ENCODE peak calls at places on chromosomes 3 and 15, in seven cellular contexts. G, Z, I, R, E, V and F are unnamed samples.

GRCh38 chr15:79849789-79850188 is 47.0 kb downstream of the MTHFS start:
- DNase-seq in R (peak; percentile 41), I (no peak), V (no peak), E (no peak), Z (no peak), G (no peak), F (no peak)

GRCh38 chr15:89837134-89837829 is 22.6 kb upstream of the ANPEP start:
- DNase-seq in V (no peak), E (no peak), G (no peak), I (no peak), R (peak; percentile 34), Z (no peak), F (no peak)

GRCh38 chr15:58380280-58380945 is 51.4 kb upstream of the LIPC start:
- DNase-seq in R (no peak), G (no peak), V (no peak), I (peak; percentile 31), E (no peak), Z (no peak), F (no peak)

GRCh38 chr3:66606868-66607267 is 106.0 kb upstream of the LRIG1 start:
- DNase-seq in G (no peak), I (no peak), R (no peak), V (no peak), Z (no peak), E (no peak), F (no peak)

GRCh38 chr3:123405936-123406510 is 42.9 kb downstream of the ADCY5 start:
- DNase-seq in G (no peak), E (no peak), V (no peak), R (no peak), Z (no peak), I (no peak), F (no peak)

GRCh38 chr15:26260517-26261133 is 397.5 kb upstream of the ATP10A start:
- DNase-seq in I (peak; percentile 30), V (no peak), R (peak; percentile 35), E (no peak), Z (no peak), G (no peak), F (no peak)

GRCh38 chr15:91865903-91866302 is 12.4 kb downstream of the SLCO3A1 start:
- DNase-seq in R (no peak), E (no peak), Z (no peak), G (no peak), I (no peak), V (no peak), F (no peak)

GRCh38 chr15:74543583-74543982 is 2.6 kb downstream of the ARID3B start:
- DNase-seq in G (no peak), R (peak; percentile 53), E (no peak), Z (no peak), I (no peak), V (peak; percentile 18), F (no peak)

GRCh38 chr15:58247803-58248503 is 109.8 kb downstream of the AQP9 start:
- DNase-seq in V (no peak), Z (peak; percentile 79), E (no peak), G (no peak), R (no peak), I (peak; percentile 67), F (no peak)

GRCh38 chr3:167882057-167882667 is 146.6 kb downstream of the SERPINI1 start:
- DNase-seq in Z (no peak), G (no peak), V (no peak), I (no peak), R (peak; percentile 73), E (no peak), F (no peak)

GRCh38 chr3:7332696-7333095 is 471.8 kb downstream of the GRM7 start:
- DNase-seq in Z (no peak), E (no peak), R (no peak), G (no peak), I (no peak), V (no peak), F (no peak)

GRCh38 chr15:67550522-67550921 is 8.0 kb downstream of the MAP2K5 start:
- DNase-seq in Z (no peak), E (no peak), I (no peak), G (no peak), V (no peak), R (no peak), F (no peak)

GRCh38 chr3:11434017-11434526 is 161.9 kb downstream of the ATG7 start:
- DNase-seq in G (peak; percentile 77), I (peak; percentile 71), E (peak; percentile 40), R (no peak), Z (peak; percentile 30), V (no peak), F (peak; percentile 73)

GRCh38 chr3:141851411-141851810 is 25.0 kb upstream of the ATP1B3 start:
- DNase-seq in G (no peak), R (peak; percentile 60), Z (no peak), I (peak; percentile 50), V (no peak), E (no peak), F (no peak)

GRCh38 chr15:100920516-100921135 is 1.5 kb downstream of the LRRK1 start:
- DNase-seq in G (peak; percentile 22), V (no peak), R (no peak), E (no peak), I (no peak), Z (no peak), F (no peak)

GRCh38 chr3:36991147-36991546 is 1.8 kb downstream of the EPM2AIP1 start:
- DNase-seq in Z (no peak), E (no peak), V (no peak), G (no peak), I (no peak), R (no peak), F (no peak)

GRCh38 chr3:36988336-36988735 is 4.6 kb downstream of the EPM2AIP1 start:
- DNase-seq in V (peak; percentile 2), Z (no peak), E (no peak), I (no peak), R (no peak), G (no peak), F (no peak)

GRCh38 chr3:36989000-36989399 is 3.9 kb downstream of the EPM2AIP1 start:
- DNase-seq in I (no peak), R (no peak), E (no peak), G (no peak), V (no peak), Z (no peak), F (no peak)

GRCh38 chr3:36991923-36992805 is 767 bp downstream of the EPM2AIP1 start:
- DNase-seq in Z (no peak), E (no peak), G (peak; percentile 73), R (peak; percentile 33), I (peak; percentile 19), V (no peak), F (peak; percentile 40)

GRCh38 chr3:36989568-36989967 is 3.4 kb downstream of the EPM2AIP1 start:
- DNase-seq in I (no peak), V (no peak), R (no peak), Z (no peak), E (no peak), G (no peak), F (no peak)
- H3K4me3 ChIP-seq in I (peak overlapping the region; percentile 39), V (no peak overlapping the region), R (peak overlapping the region; percentile 83), Z (peak overlapping the region; percentile 81), E (peak overlapping the region; percentile 14), G (peak overlapping the region; percentile 84), F (no peak overlapping the region)

DNA sequence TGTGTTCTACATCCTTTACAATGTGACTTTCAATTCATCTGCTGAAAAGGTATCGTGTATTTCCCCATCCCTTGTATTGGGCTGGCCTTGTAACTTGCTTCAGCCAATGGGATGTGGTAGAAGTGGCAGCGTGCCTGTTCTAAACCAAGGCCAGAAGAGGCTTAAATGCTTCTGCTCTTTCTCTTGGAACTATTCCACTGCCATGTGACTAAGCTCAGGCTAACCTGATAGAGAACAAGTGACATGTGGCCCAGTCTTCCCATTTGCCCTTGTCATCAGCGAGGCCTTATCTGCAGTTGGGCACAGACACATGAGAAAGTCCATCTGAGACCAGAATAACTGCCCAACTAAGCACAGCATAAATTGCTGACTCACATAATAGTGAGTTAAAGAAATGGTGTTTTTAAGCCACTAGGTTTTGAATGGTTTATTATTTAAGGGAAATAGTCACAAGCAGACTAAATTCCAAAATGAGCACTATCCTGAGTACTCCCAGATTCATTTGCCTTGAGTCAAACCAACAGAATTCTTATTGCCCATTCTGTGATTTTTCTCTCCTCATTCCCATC is 230.2 kb downstream of the CPNE4 start:
- DNase-seq in V (no peak), R (no peak), E (no peak), G (no peak), Z (no peak), I (peak; percentile 62), F (no peak)
- H3K4me3 ChIP-seq in V (no peak overlapping the region), R (no peak overlapping the region), E (no peak overlapping the region), G (no peak overlapping the region), Z (no peak overlapping the region), I (no peak overlapping the region), F (no peak overlapping the region)

DNA sequence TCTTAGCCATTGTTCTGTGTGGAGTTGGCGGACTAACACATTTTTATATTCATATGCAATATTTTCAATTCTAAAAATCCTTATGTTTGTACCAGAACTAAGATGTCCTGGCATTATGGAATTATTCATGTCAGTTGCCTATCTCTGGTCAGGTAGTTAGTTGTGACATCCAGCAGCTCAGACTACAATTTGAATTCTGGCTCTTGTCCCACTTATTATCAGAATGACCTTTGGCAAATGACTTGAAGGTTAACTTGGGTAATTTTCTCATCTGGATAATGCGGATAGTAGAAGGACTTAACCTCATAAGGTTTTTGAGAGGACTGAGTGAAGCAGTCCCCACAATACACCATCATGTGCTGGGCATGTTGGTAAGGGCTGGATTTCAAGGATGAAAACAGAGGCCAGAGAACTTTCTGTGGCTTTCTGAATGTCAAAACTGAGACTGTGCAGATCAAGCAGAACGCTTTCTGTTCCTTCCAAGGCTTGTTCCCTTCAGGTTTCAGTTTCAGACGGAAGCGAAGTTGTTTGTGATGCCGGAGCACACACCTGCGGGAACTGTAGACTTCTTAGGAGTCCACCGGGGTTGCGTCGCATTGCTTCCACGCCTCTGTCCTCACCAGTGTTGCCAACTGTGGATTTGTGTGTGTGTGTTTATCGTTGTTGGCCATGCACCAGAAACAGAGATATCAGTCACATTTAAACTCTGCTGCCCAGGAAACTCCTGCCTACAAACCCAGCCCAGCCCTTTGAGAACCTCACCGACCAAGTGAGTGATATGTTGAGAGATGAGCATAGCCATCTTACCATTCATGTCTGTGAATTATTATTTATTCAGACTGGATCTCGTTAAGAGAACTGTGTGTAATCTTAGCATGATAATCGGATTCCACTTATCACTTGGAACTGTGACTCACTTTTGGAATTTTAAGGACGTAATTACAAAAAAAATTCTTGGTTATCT is 76.0 kb downstream of the PTPRG start:
- DNase-seq in Z (no peak), G (no peak), I (no peak), E (no peak), R (no peak), V (no peak), F (no peak)
- H3K4me3 ChIP-seq in Z (peak overlapping the region; percentile 48), G (peak overlapping the region; percentile 69), I (peak overlapping the region; percentile 21), E (no peak overlapping the region), R (no peak overlapping the region), V (no peak overlapping the region), F (peak overlapping the region; percentile 2)

DNA sequence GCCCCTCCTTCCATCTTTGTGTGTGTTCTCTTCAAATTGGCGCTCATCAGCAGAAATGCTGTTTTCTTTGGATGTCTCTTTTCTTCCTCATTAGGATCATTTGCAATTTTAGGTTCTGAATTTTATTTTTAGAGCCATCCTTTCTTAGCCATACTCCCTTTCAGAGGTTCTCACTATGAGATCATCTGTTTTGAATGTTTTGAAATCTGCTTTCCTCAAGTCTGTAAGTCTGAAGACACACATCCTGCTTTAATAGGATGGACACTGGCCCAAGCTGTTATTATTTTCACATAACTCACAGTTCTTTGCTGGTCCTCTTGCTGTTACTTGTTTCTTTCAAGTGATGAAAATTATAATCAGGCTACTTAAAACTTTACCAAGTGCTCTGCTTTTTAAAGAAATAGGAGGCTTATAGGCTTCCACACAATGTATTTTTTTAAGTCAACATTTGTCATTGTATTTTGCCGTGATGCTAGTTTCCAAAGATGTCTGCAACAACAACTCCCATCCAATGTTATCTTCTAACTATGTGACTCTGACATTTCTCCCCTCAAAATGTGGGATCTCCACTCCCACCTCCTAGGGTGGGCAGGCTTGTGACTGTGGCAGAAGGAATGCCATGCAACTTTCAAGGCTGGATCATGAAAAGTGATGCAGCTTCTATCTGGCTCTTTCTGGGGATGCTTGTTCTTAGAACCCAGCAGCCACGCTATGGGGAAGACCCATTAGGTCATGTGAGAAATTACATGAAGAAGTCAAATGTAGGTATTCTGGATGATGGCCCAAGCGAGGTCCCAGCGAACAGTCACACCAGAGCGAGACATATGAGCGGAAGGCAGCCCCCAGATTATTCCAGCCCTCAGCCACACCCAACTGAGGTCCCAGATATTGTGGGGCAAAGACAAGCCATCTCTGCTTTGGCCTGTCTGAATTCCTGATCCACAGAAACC is 124.5 kb downstream of the BDH1 start:
- DNase-seq in V (no peak), G (no peak), E (no peak), R (no peak), Z (no peak), I (no peak), F (no peak)
- H3K4me3 ChIP-seq in V (no peak overlapping the region), G (no peak overlapping the region), E (no peak overlapping the region), R (no peak overlapping the region), Z (no peak overlapping the region), I (no peak overlapping the region), F (no peak overlapping the region)